ENCODE peak calls at places on chromosomes 7 and 10, in seven cellular contexts. T is endodermal cell; W is uterus; Z is CD8-positive, alpha-beta T cell; U is lower lobe of right lung; P is colonic mucosa; B is A673. K is an unnamed sample.
A peak's percentile ranks its signal among the peaks of the same experiment; 100 is the strongest.

GRCh38 chr7:113629244-113629643 is 289.6 kb downstream of the PPP1R3A start:
- DNase-seq in T (no peak), U (no peak), W (no peak), P (no peak), Z (no peak), B (no peak), K (peak; percentile 79)

GRCh38 chr7:80244206-80244956 is 109.8 kb downstream of the GNAI1 start:
- DNase-seq in T (no peak), Z (no peak), W (no peak), P (no peak), U (no peak), B (no peak), K (no peak)

GRCh38 chr10:17981766-17982380 is 30.2 kb downstream of the SLC39A12 start:
- DNase-seq in Z (no peak), P (no peak), B (peak; percentile 13), W (no peak), U (no peak), T (no peak), K (peak; percentile 53)

GRCh38 chr7:99105756-99106155 is 38.2 kb downstream of the SMURF1 start:
- DNase-seq in B (no peak), U (no peak), T (no peak), W (no peak), Z (no peak), P (no peak), K (no peak)

GRCh38 chr10:118768041-118768933 is 13.5 kb upstream of the CACUL1 start:
- DNase-seq in P (no peak), T (no peak), B (no peak), U (no peak), W (no peak), Z (no peak), K (no peak)

GRCh38 chr7:150374026-150374425 is 5.1 kb upstream of the ZNF775 start:
- DNase-seq in B (no peak), W (no peak), T (no peak), P (no peak), Z (no peak), U (no peak), K (no peak)

GRCh38 chr7:158495256-158495655 is 92.4 kb downstream of the PTPRN2 start:
- DNase-seq in Z (no peak), T (no peak), B (no peak), U (no peak), P (no peak), W (no peak), K (no peak)

GRCh38 chr10:548212-548897 is 141.1 kb downstream of the DIP2C start:
- DNase-seq in P (no peak), W (no peak), U (no peak), T (peak; percentile 65), Z (no peak), B (no peak), K (no peak)

GRCh38 chr10:63376560-63377304 is 89.0 kb downstream of the JMJD1C start:
- DNase-seq in P (no peak), W (no peak), U (no peak), T (no peak), Z (no peak), B (peak; percentile 13), K (peak; percentile 61)

GRCh38 chr10:85847085-85847484 is 519.5 kb downstream of the GRID1 start:
- DNase-seq in W (no peak), U (no peak), Z (no peak), T (no peak), B (no peak), P (no peak), K (no peak)

GRCh38 chr7:88329532-88330463 is 23.1 kb upstream of the STEAP4 start:
- DNase-seq in B (no peak), Z (no peak), P (no peak), T (no peak), U (no peak), W (no peak), K (no peak)

GRCh38 chr10:125881192-125881591 is at the start of gene DHX32:
- DNase-seq in T (peak; percentile 88), B (no peak), U (no peak), W (no peak), P (no peak), Z (no peak), K (no peak)

GRCh38 chr7:142006577-142006976 is 10.9 kb downstream of the MGAM start:
- DNase-seq in W (no peak), P (no peak), B (no peak), U (no peak), T (no peak), Z (no peak), K (no peak)

GRCh38 chr10:72087969-72088878 is at the start of gene SPOCK2:
- DNase-seq in Z (peak; percentile 68), W (no peak), U (peak; percentile 61), T (peak; percentile 76), B (no peak), P (no peak), K (no peak)

GRCh38 chr10:68330852-68331454 is 911 bp upstream of the HNRNPH3 start:
- DNase-seq in T (peak; percentile 53), B (no peak), P (peak; percentile 46), W (peak; percentile 66), Z (no peak), U (no peak), K (no peak)

GRCh38 chr10:6046458-6047325 is 15.5 kb downstream of the IL2RA start:
- DNase-seq in B (no peak), U (no peak), W (no peak), P (peak; percentile 13), T (peak; percentile 23), Z (no peak), K (no peak)

GRCh38 chr7:82616059-82616723 is 172.6 kb upstream of the CACNA2D1 start:
- DNase-seq in W (no peak), Z (no peak), P (no peak), U (no peak), B (peak; percentile 27), T (no peak), K (no peak)

GRCh38 chr10:68124718-68125117 is 15.4 kb downstream of the MYPN start:
- DNase-seq in W (no peak), P (no peak), U (no peak), Z (no peak), T (no peak), B (no peak), K (no peak)

GRCh38 chr7:43430412-43430811 is 152.5 kb upstream of the STK17A start:
- DNase-seq in B (no peak), U (no peak), W (no peak), T (no peak), P (no peak), Z (no peak), K (no peak)

GRCh38 chr7:130901209-130901783 is 167.3 kb upstream of the KLF14 start:
- DNase-seq in P (peak; percentile 80), U (peak; percentile 85), B (peak; percentile 94), Z (no peak), T (no peak), W (peak; percentile 87), K (peak; percentile 96)

GRCh38 chr10:133336131-133337078 is at the start of gene CALY:
- DNase-seq in W (no peak), Z (peak; percentile 80), P (no peak), T (peak; percentile 80), B (peak; percentile 56), U (peak; percentile 43), K (no peak)

GRCh38 chr10:31262672-31263071 is 56.3 kb upstream of the ZEB1 start:
- DNase-seq in W (no peak), Z (no peak), U (no peak), T (no peak), B (no peak), P (no peak), K (no peak)

GRCh38 chr7:66206116-66206908 is 1.2 kb downstream of the TPST1 start:
- DNase-seq in W (no peak), Z (no peak), B (no peak), T (no peak), P (no peak), U (no peak), K (no peak)

GRCh38 chr7:66206909-66207240 is 1.7 kb downstream of the TPST1 start:
- DNase-seq in T (no peak), P (no peak), B (no peak), W (no peak), U (no peak), Z (no peak), K (no peak)

GRCh38 chr7:66202380-66202779 is 2.8 kb upstream of the TPST1 start:
- DNase-seq in P (no peak), W (no peak), U (no peak), T (no peak), B (no peak), Z (no peak), K (no peak)

GRCh38 chr7:66205736-66206080 is 574 bp downstream of the TPST1 start:
- DNase-seq in B (no peak), U (no peak), T (no peak), W (peak; percentile 28), P (no peak), Z (no peak), K (no peak)

GRCh38 chr7:66204822-66205735 is at the start of gene TPST1:
- DNase-seq in Z (peak; percentile 61), W (peak; percentile 87), P (peak; percentile 82), U (peak; percentile 87), B (peak; percentile 94), T (peak; percentile 99), K (peak; percentile 82)
- TF ChIP-seq CTCF in Z (peak; percentile 48), W (peak; percentile 10), P (peak; percentile 29), U (peak; percentile 74), B (peak; percentile 63), T (peak; percentile 77), K (peak; percentile 67)

GRCh38 chr10:7189909-7190308 is 220.9 kb downstream of the SFMBT2 start:
- DNase-seq in T (no peak), P (no peak), U (no peak), B (no peak), Z (no peak), W (no peak), K (no peak)
- H3K36me3 ChIP-seq in T (no peaks in the 10 kb centered on the region), P (no peaks in the 10 kb centered on the region), U (no peaks in the 10 kb centered on the region), B (no peaks in the 10 kb centered on the region), Z (no peaks in the 10 kb centered on the region), W (no peaks in the 10 kb centered on the region), K (no peaks in the 10 kb centered on the region)

DNA sequence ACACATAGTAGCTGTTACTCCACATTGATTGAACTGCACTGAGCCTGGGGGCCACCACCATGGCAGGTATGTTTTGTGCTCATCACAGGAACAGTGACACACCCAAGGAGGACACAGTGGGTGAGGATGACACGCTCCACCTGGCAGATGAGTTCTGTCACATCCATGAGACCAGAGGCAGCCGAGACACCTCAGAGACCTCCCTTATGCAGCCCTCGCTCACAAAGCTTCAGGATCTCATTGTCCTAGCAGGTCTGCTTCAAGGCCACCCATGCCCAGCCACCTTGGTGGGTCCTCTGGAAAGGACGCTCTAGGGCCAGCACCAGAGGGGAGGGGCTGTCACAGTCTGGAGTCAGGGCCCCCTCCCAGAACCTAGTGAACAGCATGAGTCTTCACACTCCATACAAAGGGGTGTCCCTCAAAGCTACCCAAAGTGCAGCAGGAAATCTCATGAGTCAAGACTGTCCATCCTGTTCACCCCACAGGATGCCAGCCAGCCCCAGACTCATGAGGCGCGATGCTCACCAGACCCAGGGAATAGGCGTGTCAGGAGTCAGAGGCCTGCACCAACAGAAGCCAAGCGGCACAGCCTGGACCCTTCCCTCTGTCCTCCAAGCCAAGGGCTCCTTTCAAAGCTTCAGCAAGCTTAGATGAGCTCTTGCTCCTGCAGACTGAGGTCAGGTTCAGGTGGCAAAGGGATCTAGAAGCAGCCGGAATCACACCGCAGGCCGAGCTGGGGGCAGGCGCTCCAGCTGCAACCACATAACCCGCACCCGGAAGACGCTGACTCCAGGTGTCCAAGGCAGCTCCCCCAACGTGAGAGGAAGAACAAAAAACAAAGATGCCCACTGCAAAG is 9.6 kb downstream of the FAM53B start:
- DNase-seq in W (peak; percentile 19), B (no peak), P (no peak), U (no peak), Z (no peak), T (peak; percentile 33), K (no peak)
- H3K4me1 ChIP-seq in W (peaks cover 20% of the 10 kb centered on the region), B (no peaks in the 10 kb centered on the region), P (peaks cover 51% of the 10 kb centered on the region), U (peaks cover 97% of the 10 kb centered on the region), Z (peaks cover 88% of the 10 kb centered on the region), T (peaks cover 9% of the 10 kb centered on the region), K (peaks cover 53% of the 10 kb centered on the region)

GRCh38 chr10:29921071-29921446 is 138.3 kb downstream of the JCAD start:
- DNase-seq in Z (no peak), U (no peak), B (no peak), T (no peak), P (no peak), W (no peak), K (peak; percentile 66)
- TF ChIP-seq CTCF in Z (no peak), U (no peak), B (no peak), T (no peak), P (no peak), W (no peak), K (no peak)